ENCODE peak calls at places on chromosomes 4 and X, in seven cellular contexts. J is SK-N-SH, D is K562, P is HCT116, M is H1, L is HepG2, U is GM12878. G is an unnamed sample.
A peak's percentile ranks its signal among the peaks of the same experiment; 100 is the strongest.

GRCh38 chr4:6449746-6450369 is 22.6 kb downstream of the PPP2R2C start:
- DNase-seq in J (no peak), D (no peak), P (no peak), M (no peak), L (no peak), U (no peak), G (no peak)

GRCh38 chr4:157315968-157316367 is 95.4 kb downstream of the GRIA2 start:
- DNase-seq in J (no peak), D (no peak), P (no peak), M (no peak), L (no peak), U (no peak), G (no peak)

GRCh38 chrX:68822641-68823410 is 6.0 kb upstream of the EFNB1 start:
- DNase-seq in J (peak; percentile 66), D (peak; percentile 46), P (peak; percentile 23), M (no peak), L (peak; percentile 28), U (no peak), G (no peak)

GRCh38 chr4:92111493-92111892 is 192.3 kb upstream of the GRID2 start:
- DNase-seq in J (no peak), D (no peak), P (no peak), M (no peak), L (no peak), U (no peak), G (no peak)

GRCh38 chrX:1109580-1110119 is 102.8 kb downstream of the CRLF2 start:
- DNase-seq in J (no peak), D (no peak), P (no peak), M (no peak), L (no peak), U (no peak), G (no peak)

GRCh38 chr4:140213736-140214135 is 59.8 kb upstream of the MAML3 start:
- DNase-seq in J (no peak), D (no peak), P (no peak), M (no peak), L (no peak), U (no peak), G (no peak)

GRCh38 chrX:12441376-12442128 is 303.3 kb downstream of the FRMPD4 start:
- DNase-seq in J (no peak), D (no peak), P (no peak), M (no peak), L (no peak), U (no peak), G (no peak)

GRCh38 chr4:13548059-13548983 is 4.0 kb upstream of the NKX3-2 start:
- DNase-seq in J (peak; percentile 35), D (no peak), P (no peak), M (no peak), L (no peak), U (no peak), G (no peak)

GRCh38 chr4:53767503-53767902 is 176.2 kb upstream of the LNX1 start:
- DNase-seq in J (no peak), D (no peak), P (no peak), M (no peak), L (no peak), U (no peak), G (no peak)

GRCh38 chr4:143438710-143439109 is 74.8 kb upstream of the SMARCA5 start:
- DNase-seq in J (no peak), D (no peak), P (no peak), M (no peak), L (no peak), U (no peak), G (no peak)

GRCh38 chrX:133660356-133660755 is 245.1 kb upstream of the GPC4 start:
- DNase-seq in J (no peak), D (no peak), P (no peak), M (no peak), L (no peak), U (no peak), G (no peak)

GRCh38 chr4:14184265-14184664 is 556.7 kb upstream of the BOD1L1 start:
- DNase-seq in J (peak; percentile 33), D (no peak), P (no peak), M (no peak), L (no peak), U (no peak), G (no peak)

GRCh38 chr4:21192367-21192766 is 492.1 kb downstream of the PACRGL start:
- DNase-seq in J (no peak), D (no peak), P (no peak), M (no peak), L (no peak), U (no peak), G (peak; percentile 1)

GRCh38 chr4:15649914-15650545 is 5.1 kb downstream of the FBXL5 start:
- DNase-seq in J (peak; percentile 52), D (peak; percentile 87), P (peak; percentile 45), M (no peak), L (peak; percentile 59), U (peak; percentile 45), G (peak; percentile 54)

GRCh38 chrX:36963069-36963808 is 44.9 kb upstream of the FAM47C start:
- DNase-seq in J (no peak), D (no peak), P (no peak), M (no peak), L (no peak), U (no peak), G (no peak)

GRCh38 chr4:118918388-118918787 is 29.7 kb downstream of the SYNPO2 start:
- DNase-seq in J (no peak), D (no peak), P (no peak), M (no peak), L (no peak), U (no peak), G (no peak)

GRCh38 chr4:152996101-152996500 is 60.0 kb downstream of the FHDC1 start:
- DNase-seq in J (no peak), D (no peak), P (no peak), M (no peak), L (no peak), U (no peak), G (no peak)

GRCh38 chr4:108325561-108325960 is 156.8 kb upstream of the LEF1 start:
- DNase-seq in J (no peak), D (no peak), P (no peak), M (no peak), L (no peak), U (no peak), G (no peak)

GRCh38 chrX:2325076-2325784 is 175.5 kb downstream of the DHRSX start:
- DNase-seq in J (peak; percentile 49), D (peak; percentile 84), P (no peak), M (no peak), L (no peak), U (peak; percentile 63), G (no peak)

GRCh38 chr4:1449475-1449832 is 43.2 kb upstream of the NKX1-1 start:
- DNase-seq in J (no peak), D (no peak), P (no peak), M (no peak), L (no peak), U (no peak), G (no peak)

GRCh38 chr4:1445716-1446445 is 39.6 kb upstream of the NKX1-1 start:
- DNase-seq in J (peak; percentile 4), D (no peak), P (no peak), M (no peak), L (no peak), U (no peak), G (no peak)

GRCh38 chr4:1448589-1449420 is 42.6 kb upstream of the NKX1-1 start:
- DNase-seq in J (peak; percentile 13), D (no peak), P (no peak), M (no peak), L (no peak), U (no peak), G (no peak)

GRCh38 chr4:1446502-1447153 is 40.4 kb upstream of the NKX1-1 start:
- DNase-seq in J (peak; percentile 7), D (no peak), P (no peak), M (no peak), L (no peak), U (no peak), G (no peak)

DNA sequence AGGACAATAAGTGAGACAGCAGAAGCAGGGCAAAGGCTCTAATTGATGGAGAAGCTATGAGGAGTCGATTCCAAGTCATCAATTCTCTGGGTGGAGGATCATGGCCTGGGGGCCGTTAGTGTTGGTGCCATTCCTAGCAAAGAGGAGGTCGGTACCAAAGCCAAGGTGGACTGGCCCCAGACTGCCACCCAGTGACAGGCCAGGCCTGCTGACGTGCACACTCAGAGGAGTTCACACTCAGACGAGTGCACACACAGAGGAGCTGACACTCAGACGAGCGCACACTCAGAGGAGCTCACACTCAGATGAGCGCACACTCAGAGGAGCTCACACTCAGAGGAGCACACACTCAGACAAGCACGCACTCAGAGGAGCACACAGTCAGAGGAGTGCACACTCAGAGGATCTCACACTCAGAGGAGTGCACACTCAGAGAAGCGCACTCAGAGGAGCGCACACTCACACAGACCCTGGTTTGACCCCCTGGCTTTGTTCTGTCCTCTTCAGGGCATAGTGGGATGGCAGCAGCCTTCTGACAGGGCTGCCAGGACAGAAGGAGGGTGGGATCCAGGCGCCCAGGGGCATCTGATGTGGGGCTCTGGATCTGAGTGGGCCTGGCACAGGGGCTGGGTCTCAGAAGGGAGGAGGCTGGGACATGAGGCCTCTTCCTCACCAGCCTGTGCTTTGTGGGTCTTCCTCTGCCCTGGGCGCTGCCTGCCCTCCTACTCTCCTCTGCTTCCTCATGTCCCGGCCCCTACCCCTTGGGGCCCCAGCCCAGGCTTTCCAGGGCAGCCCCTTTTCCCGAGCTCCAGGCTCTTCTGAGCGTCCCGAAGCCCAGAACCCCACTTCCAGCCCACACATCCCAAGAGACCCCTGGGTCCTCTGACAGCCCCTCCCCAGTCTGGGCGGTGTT is 41.7 kb upstream of the NKX1-1 start:
- DNase-seq in J (peak; percentile 25), D (no peak), P (no peak), M (no peak), L (no peak), U (no peak), G (no peak)
- TF ChIP-seq JUND in J (no peak), D (no peak), P (no peak), M (no peak), L (no peak), U (no peak), G (no peak)

GRCh38 chr4:8381814-8382581 is 58.5 kb downstream of the ACOX3 start:
- DNase-seq in J (no peak), D (no peak), P (no peak), M (no peak), L (peak; percentile 8), U (no peak), G (no peak)
- TF ChIP-seq JUND in J (no peak), D (no peak), P (no peak), M (no peak), L (no peak), U (no peak), G (no peak)

DNA sequence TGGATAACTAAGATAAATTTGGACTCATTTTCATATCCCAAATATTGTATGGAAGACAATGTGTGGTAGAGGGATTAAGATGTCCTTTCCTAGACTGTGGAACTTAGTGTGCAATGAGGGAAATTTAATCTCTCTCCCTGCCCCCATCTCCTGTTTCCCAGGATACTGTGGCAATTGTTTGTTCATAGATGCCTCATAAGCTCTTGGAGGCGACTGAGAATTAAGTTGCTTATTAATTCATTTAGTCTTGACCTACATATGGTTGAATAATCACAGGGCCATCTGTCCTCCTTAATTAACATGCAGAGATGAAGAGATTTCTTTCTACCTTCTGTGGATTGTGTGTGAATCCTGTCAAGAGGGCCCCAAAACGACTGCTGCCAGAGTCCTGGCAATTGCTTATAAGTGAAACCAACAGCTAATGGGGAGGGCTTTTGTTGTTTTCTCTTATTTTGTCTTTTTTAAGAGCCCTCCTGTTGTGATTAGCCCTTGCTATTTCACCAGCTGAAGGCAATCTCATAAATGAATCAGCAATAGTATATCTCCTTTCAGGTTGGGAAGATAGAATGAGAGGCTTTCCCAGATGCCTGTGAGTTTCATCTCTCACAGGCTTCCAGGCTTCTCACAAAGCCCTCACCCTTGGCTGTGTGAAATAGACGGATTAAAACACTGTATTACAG is 58.7 kb downstream of the PGRMC2 start:
- DNase-seq in J (peak; percentile 11), D (no peak), P (no peak), M (no peak), L (no peak), U (no peak), G (no peak)
- TF ChIP-seq JUND in J (no peak), D (no peak), P (no peak), M (no peak), L (no peak), U (no peak), G (no peak)

GRCh38 chr4:88857588-88857987 is 160.0 kb upstream of the NAP1L5 start:
- DNase-seq in J (no peak), D (no peak), P (no peak), M (no peak), L (no peak), U (no peak), G (no peak)
- TF ChIP-seq JUND in J (no peak), D (no peak), P (no peak), M (no peak), L (no peak), U (no peak), G (no peak)

G was measured in T47D.